ENCODE peak calls at places on chromosomes 5 and 9, in ten cellular contexts. K is tibial nerve, O is adrenal gland, H is IMR-90, B is endothelial cell of umbilical vein, N is A549, X is breast epithelium, R is HCT116, M is stomach, W is ovary. F is an unnamed sample.

GRCh38 chr5:73615085-73615484 is 10.9 kb upstream of the ARHGEF28 start:
- DNase-seq in X (no peak), K (no peak), N (peak; percentile 74), B (no peak), H (no peak), O (no peak), R (no peak), M (no peak), W (no peak), F (no peak)

GRCh38 chr5:53520813-53521212 is 39.6 kb upstream of the NDUFS4 start:
- DNase-seq in M (no peak), R (no peak), W (no peak), N (no peak), X (no peak), B (no peak), K (no peak), O (no peak), H (no peak), F (no peak)

GRCh38 chr9:120386390-120387131 is 193.4 kb downstream of the CDK5RAP2 start:
- DNase-seq in B (peak; percentile 68), O (peak; percentile 67), N (no peak), R (no peak), X (no peak), M (peak; percentile 32), K (no peak), H (no peak), W (no peak), F (no peak)

GRCh38 chr9:32426278-32426939 is 42.0 kb downstream of the ACO1 start:
- DNase-seq in X (no peak), N (peak; percentile 28), B (no peak), R (no peak), H (peak; percentile 99), M (peak; percentile 68), K (no peak), O (peak; percentile 16), W (peak; percentile 47), F (no peak)

GRCh38 chr5:149412783-149413476 is 33.8 kb upstream of the IL17B start:
- DNase-seq in R (no peak), N (no peak), W (peak; percentile 52), K (no peak), M (no peak), X (no peak), B (no peak), H (no peak), O (peak; percentile 59), F (no peak)

GRCh38 chr5:9953691-9954090 is 296.0 kb downstream of the ATPSCKMT start:
- DNase-seq in B (no peak), M (no peak), N (no peak), W (no peak), K (no peak), R (no peak), X (no peak), H (no peak), O (no peak), F (no peak)

GRCh38 chr5:134115806-134116175 is 1.3 kb downstream of the TCF7 start:
- DNase-seq in N (no peak), K (no peak), H (no peak), O (no peak), M (peak; percentile 34), B (no peak), X (no peak), R (no peak), W (no peak), F (peak; percentile 47)

GRCh38 chr5:122929001-122929400 is 83.6 kb downstream of the SNX24 start:
- DNase-seq in N (no peak), X (no peak), K (no peak), R (no peak), B (no peak), W (no peak), O (no peak), H (no peak), M (no peak), F (no peak)

GRCh38 chr5:92177926-92178487 is 794.9 kb upstream of the ARRDC3 start:
- DNase-seq in W (no peak), N (no peak), K (no peak), O (no peak), R (no peak), X (no peak), M (no peak), B (no peak), H (no peak), F (no peak)

GRCh38 chr5:17239953-17240352 is 22.5 kb downstream of the BASP1 start:
- DNase-seq in B (no peak), W (no peak), M (no peak), N (no peak), K (no peak), R (no peak), O (no peak), X (no peak), H (no peak), F (no peak)

GRCh38 chr5:54904425-54904824 is 81.0 kb downstream of the ESM1 start:
- DNase-seq in M (no peak), N (peak; percentile 24), H (peak; percentile 73), O (no peak), X (no peak), W (no peak), R (no peak), K (no peak), B (peak; percentile 52), F (no peak)

GRCh38 chr5:163354685-163355084 is 82.7 kb upstream of the CCNG1 start:
- DNase-seq in H (no peak), N (no peak), O (no peak), B (no peak), R (no peak), M (no peak), W (no peak), K (no peak), X (no peak), F (no peak)

GRCh38 chr9:101369286-101369685 is 15.5 kb downstream of the BAAT start:
- DNase-seq in K (no peak), W (no peak), N (peak; percentile 18), X (no peak), B (no peak), R (no peak), O (no peak), M (no peak), H (peak; percentile 5), F (no peak)

GRCh38 chr9:137243626-137244485 is 2.8 kb downstream of the TUBB4B start:
- DNase-seq in K (no peak), X (no peak), H (no peak), M (no peak), O (no peak), R (no peak), B (no peak), N (no peak), W (no peak), F (peak; percentile 82)

GRCh38 chr9:137247135-137247915 is 3.8 kb upstream of the STPG3 start:
- DNase-seq in W (no peak), B (no peak), K (no peak), R (no peak), N (no peak), H (no peak), M (no peak), O (no peak), X (no peak), F (no peak)

GRCh38 chr9:137245450-137246421 is 4.6 kb downstream of the TUBB4B start:
- DNase-seq in M (no peak), W (no peak), B (no peak), O (no peak), X (no peak), H (no peak), K (no peak), R (no peak), N (no peak), F (no peak)

GRCh38 chr9:137242329-137243204 is 1.5 kb downstream of the TUBB4B start:
- DNase-seq in M (no peak), N (no peak), W (no peak), X (no peak), O (no peak), K (no peak), B (no peak), R (no peak), H (no peak), F (no peak)

DNA sequence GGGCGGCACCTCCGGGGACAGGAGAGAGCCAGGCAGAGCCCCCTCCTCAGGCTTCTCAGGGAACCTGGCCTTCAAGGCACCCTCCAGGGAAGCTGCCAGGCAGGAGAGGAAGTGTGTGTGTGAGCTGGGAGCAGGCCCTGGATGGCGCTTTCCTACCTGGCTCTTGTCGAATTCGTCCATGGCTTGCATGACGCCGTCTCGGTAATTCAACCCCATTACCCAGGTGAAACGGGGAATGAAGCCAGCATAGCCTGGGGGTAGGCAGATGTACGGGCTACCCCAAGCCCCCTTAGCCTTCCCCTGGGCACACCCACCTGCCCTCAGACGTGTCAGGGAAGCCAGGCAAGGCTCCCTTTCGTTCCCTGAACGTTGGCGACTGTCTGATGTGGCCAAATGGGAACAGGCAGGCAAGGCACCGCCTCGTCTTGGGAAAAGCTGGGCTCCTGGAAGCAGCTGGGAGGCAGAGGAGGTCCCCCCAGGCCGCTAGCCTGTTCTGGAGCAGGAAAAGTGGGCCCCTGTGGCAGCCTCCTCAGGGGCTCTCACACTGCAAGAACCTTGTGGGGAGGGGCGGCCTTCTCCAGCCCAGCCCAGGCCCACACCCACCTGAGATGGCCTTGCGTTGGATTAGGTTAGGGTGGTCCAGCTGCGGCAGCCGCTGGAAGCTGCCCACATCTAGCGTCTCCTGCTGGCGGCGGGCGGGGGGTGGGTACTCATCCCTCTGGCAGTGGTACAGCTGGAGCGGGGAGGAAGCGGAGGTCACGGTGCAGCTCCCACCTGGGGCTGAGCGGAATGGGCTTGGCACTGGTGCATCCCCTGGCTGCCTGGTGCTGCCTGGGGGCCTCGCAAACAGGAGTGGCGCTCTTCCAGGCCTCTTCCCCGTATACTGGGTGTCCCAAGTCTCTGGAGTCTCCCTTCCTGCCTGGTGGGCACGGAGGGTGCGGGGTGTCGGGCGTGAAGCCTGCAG is 3.7 kb downstream of the TUBB4B start:
- DNase-seq in N (no peak), W (no peak), B (no peak), X (no peak), K (no peak), R (no peak), H (no peak), O (no peak), M (no peak), F (no peak)
- TF ChIP-seq POLR2A in N (no peak), W (no peak), B (no peak), X (no peak), K (no peak), R (peak; percentile 0), H (peak; percentile 84), O (no peak), M (no peak), F (no peak)

GRCh38 chr9:127897194-127897692 is 2.2 kb downstream of the ST6GALNAC6 start:
- DNase-seq in O (peak; percentile 85), W (peak; percentile 95), K (peak; percentile 90), N (peak; percentile 47), B (peak; percentile 83), R (no peak), X (peak; percentile 74), H (peak; percentile 77), M (peak; percentile 80), F (no peak)
- TF ChIP-seq POLR2A in O (peak; percentile 24), W (peak; percentile 22), K (peak; percentile 47), N (no peak), B (no peak), R (no peak), X (no peak), H (peak; percentile 39), M (no peak), F (no peak)

GRCh38 chr5:151770383-151771258 is 1.1 kb upstream of the G3BP1 start:
- DNase-seq in N (peak; percentile 52), K (peak; percentile 42), W (peak; percentile 83), R (no peak), O (peak; percentile 80), H (peak; percentile 42), B (peak; percentile 67), M (peak; percentile 59), X (peak; percentile 68), F (no peak)
- TF ChIP-seq POLR2A in N (peak; percentile 27), K (no peak), W (no peak), R (no peak), O (no peak), H (peak; percentile 20), B (no peak), M (no peak), X (no peak), F (peak; percentile 25)

GRCh38 chr5:77030097-77031071 is at the start of gene AGGF1:
- DNase-seq in M (peak; percentile 95), R (peak; percentile 91), H (peak; percentile 92), K (peak; percentile 77), W (peak; percentile 87), O (peak; percentile 96), B (peak; percentile 93), X (peak; percentile 90), N (peak; percentile 96), F (peak; percentile 83)
- TF ChIP-seq POLR2A in M (no peak), R (peak; percentile 91), H (peak; percentile 66), K (peak; percentile 59), W (peak; percentile 50), O (peak; percentile 77), B (peak; percentile 89), X (no peak), N (peak; percentile 90), F (peak; percentile 68)

F was measured in H54.